ENCODE peak calls at places on chromosomes 7 and 10, in six cellular contexts. K is A549, R is right lobe of liver, E is neural progenitor cell, C is spleen, Y is adrenal gland. W is an unnamed sample.
A peak's percentile ranks its signal among the peaks of the same experiment; 100 is the strongest.

GRCh38 chr10:90592903-90593302 is 264.9 kb downstream of the HTR7 start:
- DNase-seq in K (peak; percentile 33), R (no peak), E (peak; percentile 83), C (peak; percentile 68), Y (peak; percentile 85), W (peak; percentile 49)

GRCh38 chr7:118186491-118186890 is 2.5 kb downstream of the LSM8 start:
- DNase-seq in K (no peak), R (no peak), E (no peak), C (no peak), Y (no peak), W (no peak)

GRCh38 chr10:125820705-125821104 is 2.4 kb downstream of the UROS start:
- DNase-seq in K (no peak), R (no peak), E (no peak), C (no peak), Y (no peak), W (no peak)

GRCh38 chr7:99505324-99505662 is 831 bp downstream of the ZKSCAN5 start:
- DNase-seq in K (no peak), R (no peak), E (no peak), C (no peak), Y (no peak), W (no peak)

GRCh38 chr7:17477182-17477581 is 178.7 kb downstream of the AHR start:
- DNase-seq in K (no peak), R (no peak), E (no peak), C (no peak), Y (no peak), W (no peak)

GRCh38 chr10:46550795-46551700 is 5.4 kb downstream of the GPRIN2 start:
- DNase-seq in K (no peak), R (peak; percentile 45), E (no peak), C (peak; percentile 75), Y (peak; percentile 49), W (peak; percentile 45)

GRCh38 chr7:121278120-121279021 is 50.4 kb upstream of the WNT16 start:
- DNase-seq in K (no peak), R (no peak), E (no peak), C (no peak), Y (no peak), W (no peak)

GRCh38 chr10:69732147-69732825 is 69.4 kb upstream of the COL13A1 start:
- DNase-seq in K (no peak), R (no peak), E (no peak), C (no peak), Y (peak; percentile 57), W (no peak)

GRCh38 chr7:131284702-131285419 is 42.8 kb upstream of the MKLN1 start:
- DNase-seq in K (no peak), R (no peak), E (peak; percentile 54), C (no peak), Y (peak; percentile 62), W (no peak)

GRCh38 chr7:727806-728460 is 852 bp upstream of the PRKAR1B start:
- DNase-seq in K (no peak), R (no peak), E (peak; percentile 30), C (no peak), Y (no peak), W (no peak)

GRCh38 chr10:26157734-26158133 is 58.8 kb upstream of the GAD2 start:
- DNase-seq in K (no peak), R (no peak), E (peak; percentile 31), C (no peak), Y (no peak), W (no peak)

GRCh38 chr7:108452707-108453106 is 3.5 kb downstream of the NRCAM start:
- DNase-seq in K (peak; percentile 63), R (no peak), E (peak; percentile 57), C (no peak), Y (no peak), W (no peak)

GRCh38 chr7:27251513-27252306 is 9.1 kb downstream of the EVX1 start:
- DNase-seq in K (no peak), R (no peak), E (peak; percentile 68), C (no peak), Y (no peak), W (no peak)

GRCh38 chr10:110171032-110171431 is 36.4 kb upstream of the MXI1 start:
- DNase-seq in K (no peak), R (no peak), E (peak; percentile 39), C (peak; percentile 20), Y (peak; percentile 9), W (no peak)

GRCh38 chr10:94630017-94630688 is 53.4 kb upstream of the CYP2C18 start:
- DNase-seq in K (peak; percentile 43), R (no peak), E (peak; percentile 48), C (no peak), Y (no peak), W (no peak)

GRCh38 chr7:45238806-45239205 is 81.2 kb downstream of the RAMP3 start:
- DNase-seq in K (no peak), R (no peak), E (no peak), C (no peak), Y (peak; percentile 6), W (no peak)

GRCh38 chr10:25059990-25060389 is 43.6 kb downstream of the THNSL1 start:
- DNase-seq in K (peak; percentile 84), R (peak; percentile 57), E (no peak), C (no peak), Y (peak; percentile 72), W (peak; percentile 61)

GRCh38 chr7:116353614-116354013 is 143.3 kb downstream of the TES start:
- DNase-seq in K (no peak), R (peak; percentile 82), E (no peak), C (no peak), Y (no peak), W (no peak)

GRCh38 chr7:108097703-108098102 is 32.5 kb downstream of the LAMB4 start:
- DNase-seq in K (peak; percentile 61), R (no peak), E (peak; percentile 7), C (no peak), Y (no peak), W (no peak)

GRCh38 chr7:33459340-33459751 is 330.0 kb downstream of the BBS9 start:
- DNase-seq in K (peak; percentile 65), R (no peak), E (peak; percentile 70), C (no peak), Y (no peak), W (no peak)

GRCh38 chr7:129845972-129846327 is 106.8 kb downstream of the UBE2H start:
- DNase-seq in K (peak; percentile 33), R (no peak), E (no peak), C (no peak), Y (no peak), W (no peak)

GRCh38 chr10:86862786-86863185 is 94.6 kb downstream of the MMRN2 start:
- DNase-seq in K (no peak), R (no peak), E (no peak), C (no peak), Y (no peak), W (no peak)

GRCh38 chr10:69484736-69485135 is 33.5 kb downstream of the TSPAN15 start:
- DNase-seq in K (no peak), R (no peak), E (no peak), C (no peak), Y (no peak), W (no peak)

GRCh38 chr10:35642023-35642792 is at the start of gene FZD8:
- DNase-seq in K (peak; percentile 92), R (peak; percentile 96), E (peak; percentile 96), C (peak; percentile 92), Y (peak; percentile 91), W (peak; percentile 92)

GRCh38 chr10:35639651-35640311 is 2.3 kb downstream of the FZD8 start:
- DNase-seq in K (peak; percentile 51), R (no peak), E (peak; percentile 68), C (peak; percentile 79), Y (no peak), W (no peak)

GRCh38 chr10:35641430-35642015 is 573 bp downstream of the FZD8 start:
- DNase-seq in K (peak; percentile 42), R (peak; percentile 46), E (peak; percentile 76), C (no peak), Y (no peak), W (no peak)

GRCh38 chr10:35640474-35640873 is 1.6 kb downstream of the FZD8 start:
- DNase-seq in K (peak; percentile 85), R (peak; percentile 70), E (peak; percentile 92), C (peak; percentile 87), Y (peak; percentile 76), W (peak; percentile 36)

GRCh38 chr10:35640951-35641429 is 1.1 kb downstream of the FZD8 start:
- DNase-seq in K (peak; percentile 90), R (peak; percentile 73), E (peak; percentile 91), C (peak; percentile 85), Y (peak; percentile 78), W (peak; percentile 71)
- TF ChIP-seq CTCF in K (no peak), R (no peak), E (no peak), C (no peak), Y (no peak), W (no peak)

DNA sequence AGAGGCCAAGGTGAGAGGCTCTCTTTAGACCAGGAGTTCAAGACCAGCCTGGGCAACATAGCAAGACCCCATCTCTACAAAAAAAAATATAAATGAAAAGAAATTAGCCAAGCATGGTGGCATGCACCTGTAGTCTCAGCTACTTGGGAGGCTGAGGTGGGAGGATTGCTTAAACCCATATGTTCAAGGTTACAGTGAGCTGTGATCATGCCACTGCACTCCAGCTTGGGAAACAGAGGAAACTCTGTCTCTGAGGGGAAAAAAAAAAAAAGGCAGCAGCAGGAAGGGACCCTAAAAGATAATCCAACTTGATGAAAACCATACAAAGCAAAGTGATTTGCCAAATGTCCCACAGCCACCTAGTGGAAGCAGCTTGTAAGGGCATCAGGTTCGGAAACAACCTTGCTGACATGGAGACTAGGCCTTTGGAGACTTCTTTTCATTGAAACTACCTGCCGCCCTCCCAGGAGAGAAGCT is 15.6 kb upstream of the PBLD start:
- DNase-seq in K (peak; percentile 75), R (no peak), E (peak; percentile 65), C (no peak), Y (peak; percentile 69), W (no peak)
- H3K27ac ChIP-seq in K (no peak overlapping the region), R (no peak overlapping the region), E (no peak overlapping the region), C (no peak overlapping the region), Y (no peak overlapping the region), W (peak overlapping the region; percentile 45)

DNA sequence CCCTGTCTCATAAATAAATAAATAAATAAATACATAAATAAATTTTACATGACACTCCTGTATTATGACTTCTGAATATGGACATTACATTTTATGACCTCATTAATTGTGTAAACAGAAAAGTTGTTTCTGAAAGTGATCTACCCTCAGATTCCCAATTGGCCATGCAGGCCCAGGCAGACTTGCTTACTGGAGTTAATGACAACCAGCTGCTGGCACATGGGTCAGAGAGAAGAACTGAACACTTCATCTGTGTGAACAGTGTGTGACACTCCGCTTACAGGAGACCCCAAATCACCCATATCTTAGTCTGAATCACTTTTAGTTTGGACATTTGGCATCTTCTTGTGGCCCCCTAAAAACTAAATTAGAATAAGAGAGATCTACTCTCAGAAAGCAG is 31.4 kb downstream of the PARP12 start:
- DNase-seq in K (no peak), R (no peak), E (no peak), C (no peak), Y (no peak), W (no peak)
- TF ChIP-seq CTCF in K (no peak), R (no peak), E (no peak), C (no peak), Y (no peak), W (no peak)

GRCh38 chr7:71506822-71507221 is 374.9 kb downstream of the GALNT17 start:
- DNase-seq in K (no peak), R (no peak), E (no peak), C (no peak), Y (no peak), W (no peak)
- H3K27ac ChIP-seq in K (no peak overlapping the region), R (no peak overlapping the region), E (no peak overlapping the region), C (no peak overlapping the region), Y (no peak overlapping the region), W (no peak overlapping the region)

GRCh38 chr7:16078076-16078952 is 343.0 kb downstream of the CRPPA start:
- DNase-seq in K (peak; percentile 71), R (no peak), E (peak; percentile 64), C (no peak), Y (no peak), W (no peak)
- TF ChIP-seq CTCF in K (peak; percentile 78), R (peak; percentile 76), E (peak; percentile 82), C (no peak), Y (peak; percentile 68), W (peak; percentile 76)